ENCODE peak calls at places on chromosome 14, in seven cellular contexts. I is hepatocyte, E is MCF 10A, T is H9, G is MM.1S, K is PC-3, A is GM10248. W is an unnamed sample.

GRCh38 chr14:23548351-23549318 is 2.9 kb downstream of the ZFHX2 start:
- DNase-seq in I (no peak), E (no peak), T (peak; percentile 67), G (no peak), K (no peak), A (no peak), W (peak; percentile 45)

GRCh38 chr14:60974070-60974469 is 6.8 kb downstream of the TRMT5 start:
- DNase-seq in I (no peak), E (no peak), T (no peak), G (no peak), K (no peak), A (no peak), W (no peak)

GRCh38 chr14:64656986-64657385 is 47.2 kb upstream of the PLEKHG3 start:
- DNase-seq in I (no peak), E (peak; percentile 70), T (no peak), G (no peak), K (no peak), A (no peak), W (no peak)

GRCh38 chr14:20548414-20549158 is 12.3 kb downstream of the RNASE9 start:
- DNase-seq in I (no peak), E (no peak), T (no peak), G (no peak), K (no peak), A (no peak), W (no peak)

GRCh38 chr14:95445161-95445560 is 71.3 kb downstream of the SYNE3 start:
- DNase-seq in I (no peak), E (no peak), T (no peak), G (no peak), K (peak; percentile 15), A (no peak), W (no peak)

GRCh38 chr14:105867961-105868599 is 341.7 kb downstream of the TMEM121 start:
- DNase-seq in I (no peak), E (no peak), T (no peak), G (no peak), K (no peak), A (no peak), W (no peak)

GRCh38 chr14:76955575-76956252 is 72.8 kb downstream of the IRF2BPL start:
- DNase-seq in I (no peak), E (peak; percentile 75), T (peak; percentile 73), G (peak; percentile 27), K (peak; percentile 75), A (peak; percentile 66), W (peak; percentile 78)

GRCh38 chr14:89723930-89724915 is 230.3 kb downstream of the EFCAB11 start:
- DNase-seq in I (no peak), E (no peak), T (no peak), G (no peak), K (no peak), A (no peak), W (no peak)

GRCh38 chr14:65461730-65462129 is 49.2 kb downstream of the FUT8 start:
- DNase-seq in I (no peak), E (no peak), T (no peak), G (no peak), K (no peak), A (no peak), W (no peak)

GRCh38 chr14:97603201-97603600 is 806.0 kb downstream of the VRK1 start:
- DNase-seq in I (no peak), E (no peak), T (no peak), G (no peak), K (no peak), A (no peak), W (no peak)

GRCh38 chr14:94173885-94174621 is at the start of gene PPP4R4:
- DNase-seq in I (peak; percentile 96), E (peak; percentile 71), T (peak; percentile 96), G (peak; percentile 79), K (peak; percentile 55), A (peak; percentile 93), W (peak; percentile 12)

GRCh38 chr14:95535226-95536021 is 574 bp downstream of the GLRX5 start:
- DNase-seq in I (peak; percentile 48), E (no peak), T (no peak), G (no peak), K (no peak), A (no peak), W (no peak)

GRCh38 chr14:21382886-21383847 is 652 bp downstream of the SUPT16H start:
- DNase-seq in I (peak; percentile 68), E (peak; percentile 47), T (no peak), G (peak; percentile 26), K (peak; percentile 49), A (peak; percentile 40), W (peak; percentile 47)

GRCh38 chr14:73753887-73754880 is 40.0 kb upstream of the PNMA1 start:
- DNase-seq in I (no peak), E (peak; percentile 48), T (peak; percentile 23), G (no peak), K (peak; percentile 56), A (peak; percentile 73), W (peak; percentile 43)

GRCh38 chr14:38367922-38368321 is 112.0 kb upstream of the CLEC14A start:
- DNase-seq in I (no peak), E (no peak), T (no peak), G (no peak), K (no peak), A (no peak), W (no peak)

GRCh38 chr14:71361335-71361734 is 454.1 kb downstream of the PCNX1 start:
- DNase-seq in I (no peak), E (peak; percentile 34), T (no peak), G (no peak), K (peak; percentile 70), A (no peak), W (peak; percentile 21)

GRCh38 chr14:101242442-101243385 is 318.6 kb upstream of the DIO3 start:
- DNase-seq in I (no peak), E (no peak), T (peak; percentile 23), G (no peak), K (no peak), A (no peak), W (no peak)

GRCh38 chr14:32201196-32201815 is 539 bp upstream of the RNU6-7 start:
- DNase-seq in I (peak; percentile 96), E (peak; percentile 88), T (peak; percentile 97), G (peak; percentile 83), K (peak; percentile 95), A (peak; percentile 76), W (no peak)

GRCh38 chr14:64692597-64693350 is 11.4 kb upstream of the PLEKHG3 start:
- DNase-seq in I (no peak), E (no peak), T (no peak), G (no peak), K (peak; percentile 62), A (no peak), W (no peak)

GRCh38 chr14:30906752-30907658 is 32.6 kb downstream of the COCH start:
- DNase-seq in I (peak; percentile 8), E (peak; percentile 27), T (no peak), G (no peak), K (peak; percentile 53), A (no peak), W (no peak)

GRCh38 chr14:91300957-91301356 is 56.5 kb upstream of the GPR68 start:
- DNase-seq in I (no peak), E (no peak), T (no peak), G (no peak), K (peak; percentile 54), A (no peak), W (no peak)

GRCh38 chr14:37325332-37325731 is 127.6 kb downstream of the MIPOL1 start:
- DNase-seq in I (no peak), E (no peak), T (no peak), G (no peak), K (no peak), A (no peak), W (no peak)

GRCh38 chr14:28298156-28298555 is 468.4 kb upstream of the FOXG1 start:
- DNase-seq in I (no peak), E (peak; percentile 6), T (no peak), G (no peak), K (no peak), A (no peak), W (no peak)

GRCh38 chr14:95695913-95696312 is 9.7 kb downstream of the TCL1B start:
- DNase-seq in I (no peak), E (no peak), T (no peak), G (no peak), K (no peak), A (no peak), W (no peak)

GRCh38 chr14:54882521-54882920 is 20.1 kb downstream of the GCH1 start:
- DNase-seq in I (no peak), E (no peak), T (no peak), G (no peak), K (no peak), A (no peak), W (no peak)

GRCh38 chr14:86035882-86036281 is 505.9 kb downstream of the FLRT2 start:
- DNase-seq in I (peak; percentile 30), E (peak; percentile 29), T (peak; percentile 69), G (peak; percentile 14), K (peak; percentile 34), A (peak; percentile 3), W (peak; percentile 15)
- TF ChIP-seq CTCF in I (peak; percentile 31), E (peak; percentile 29), T (peak; percentile 84), G (peak; percentile 27), K (peak; percentile 33), A (peak; percentile 44), W (peak; percentile 76)

DNA sequence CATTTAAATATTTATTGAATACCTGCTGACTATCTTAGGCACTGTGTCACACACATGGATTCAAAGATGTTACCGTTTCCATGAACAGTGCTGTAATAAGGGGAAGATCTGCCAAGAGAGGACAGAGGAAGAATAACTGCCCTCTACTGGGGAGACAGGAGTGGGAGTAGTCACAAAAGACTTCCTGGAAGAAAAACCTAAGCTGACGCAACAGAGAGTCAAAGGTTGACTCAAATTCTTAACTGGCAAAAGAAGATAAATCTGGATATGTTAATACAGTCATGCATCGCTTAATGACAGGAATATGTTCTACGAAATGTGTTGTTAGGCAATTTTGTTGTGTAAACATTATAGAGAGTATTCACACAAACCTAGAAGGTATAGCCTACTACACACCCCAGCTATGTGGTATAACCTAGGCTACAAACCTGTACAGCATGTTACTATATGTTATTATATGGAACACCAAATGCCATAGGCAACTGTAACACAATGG is 51.5 kb downstream of the DCAF5 start:
- DNase-seq in I (peak; percentile 72), E (peak; percentile 87), T (no peak), G (no peak), K (peak; percentile 81), A (peak; percentile 15), W (peak; percentile 88)
- TF ChIP-seq CTCF in I (peak; percentile 63), E (peak; percentile 48), T (peak; percentile 70), G (no peak), K (peak; percentile 92), A (peak; percentile 21), W (peak; percentile 86)

GRCh38 chr14:43541356-43541755 is 965.7 kb downstream of the FSCB start:
- DNase-seq in I (no peak), E (no peak), T (no peak), G (no peak), K (no peak), A (no peak), W (no peak)

GRCh38 chr14:43539210-43539609 is 967.9 kb downstream of the FSCB start:
- DNase-seq in I (peak; percentile 64), E (peak; percentile 57), T (peak; percentile 51), G (peak; percentile 9), K (peak; percentile 63), A (no peak), W (no peak)

GRCh38 chr14:43535231-43535838 is 971.7 kb downstream of the FSCB start:
- DNase-seq in I (no peak), E (no peak), T (peak; percentile 46), G (no peak), K (no peak), A (no peak), W (no peak)

GRCh38 chr14:43540948-43541347 is 966.1 kb downstream of the FSCB start:
- DNase-seq in I (no peak), E (no peak), T (peak; percentile 89), G (no peak), K (peak; percentile 38), A (no peak), W (no peak)
- TF ChIP-seq CTCF in I (no peak), E (no peak), T (peak; percentile 72), G (no peak), K (peak; percentile 50), A (no peak), W (no peak)

GRCh38 chr14:44788612-44789011 is 173.1 kb downstream of the KLHL28 start:
- DNase-seq in I (no peak), E (no peak), T (no peak), G (no peak), K (peak; percentile 53), A (no peak), W (no peak)
- TF ChIP-seq CTCF in I (no peak), E (no peak), T (no peak), G (no peak), K (no peak), A (no peak), W (no peak)

W was measured in HFFc6.